ENCODE peak calls at places on chromosomes 11 and 22, in eight cellular contexts. One of them, this sample, is unnamed.

GRCh38 chr11:116636341-116636968 is 136.3 kb downstream of the BUD13 start:
- DNase-seq in activated T-cell treated with anti-CD3 and anti-CD28 coated beads, Interleukin-2, amount 50 U/mL, for 24 hours: no peak
- DNase-seq in NCI-H774: no peak
- DNase-seq in SHP77: no peak
- DNase-seq in activated CD4-positive, alpha-beta T cell treated with anti-CD3 and anti-CD28 coated beads, Interleukin-2, amount 50 U/mL, for 1 hour: no peak
- DNase-seq in renal cortical epithelial cell: no peak
- DNase-seq in stimulated activated CD4-positive, alpha-beta T cell treated with anti-CD3 and anti-CD28 coated beads, TNF-alpha, amount 100 ng/mL, for 4 hours: no peak
- DNase-seq in kidney epithelial cell: no peak
- DNase-seq in this sample: no peak

GRCh38 chr11:70742553-70743291 is 344.4 kb downstream of the CTTN start:
- DNase-seq in activated T-cell treated with anti-CD3 and anti-CD28 coated beads, Interleukin-2, amount 50 U/mL, for 24 hours: no peak
- DNase-seq in stimulated activated CD4-positive, alpha-beta T cell treated with anti-CD3 and anti-CD28 coated beads, TNF-alpha, amount 100 ng/mL, for 4 hours: no peak
- DNase-seq in renal cortical epithelial cell: no peak
- DNase-seq in SHP77: no peak
- DNase-seq in kidney epithelial cell: no peak
- DNase-seq in activated CD4-positive, alpha-beta T cell treated with anti-CD3 and anti-CD28 coated beads, Interleukin-2, amount 50 U/mL, for 1 hour: no peak
- DNase-seq in NCI-H774: no peak
- DNase-seq in this sample: no peak

GRCh38 chr11:120233207-120233803 is 6.6 kb upstream of the POU2F3 start:
- DNase-seq in SHP77: no peak
- DNase-seq in stimulated activated CD4-positive, alpha-beta T cell treated with anti-CD3 and anti-CD28 coated beads, TNF-alpha, amount 100 ng/mL, for 4 hours: no peak
- DNase-seq in kidney epithelial cell: no peak
- DNase-seq in activated T-cell treated with anti-CD3 and anti-CD28 coated beads, Interleukin-2, amount 50 U/mL, for 24 hours: no peak
- DNase-seq in NCI-H774: no peak
- DNase-seq in activated CD4-positive, alpha-beta T cell treated with anti-CD3 and anti-CD28 coated beads, Interleukin-2, amount 50 U/mL, for 1 hour: no peak
- DNase-seq in renal cortical epithelial cell: no peak
- DNase-seq in this sample: no peak

GRCh38 chr11:9214765-9215164 is 50.4 kb downstream of the DENND5A start:
- DNase-seq in activated T-cell treated with anti-CD3 and anti-CD28 coated beads, Interleukin-2, amount 50 U/mL, for 24 hours: no peak
- DNase-seq in activated CD4-positive, alpha-beta T cell treated with anti-CD3 and anti-CD28 coated beads, Interleukin-2, amount 50 U/mL, for 1 hour: no peak
- DNase-seq in kidney epithelial cell: no peak
- DNase-seq in renal cortical epithelial cell: peak; percentile 38
- DNase-seq in SHP77: no peak
- DNase-seq in stimulated activated CD4-positive, alpha-beta T cell treated with anti-CD3 and anti-CD28 coated beads, TNF-alpha, amount 100 ng/mL, for 4 hours: no peak
- DNase-seq in NCI-H774: no peak
- DNase-seq in this sample: no peak

GRCh38 chr11:17735823-17736772 is 1.5 kb downstream of the KCNC1 start:
- DNase-seq in SHP77: no peak
- DNase-seq in kidney epithelial cell: no peak
- DNase-seq in renal cortical epithelial cell: no peak
- DNase-seq in activated T-cell treated with anti-CD3 and anti-CD28 coated beads, Interleukin-2, amount 50 U/mL, for 24 hours: no peak
- DNase-seq in activated CD4-positive, alpha-beta T cell treated with anti-CD3 and anti-CD28 coated beads, Interleukin-2, amount 50 U/mL, for 1 hour: no peak
- DNase-seq in stimulated activated CD4-positive, alpha-beta T cell treated with anti-CD3 and anti-CD28 coated beads, TNF-alpha, amount 100 ng/mL, for 4 hours: no peak
- DNase-seq in NCI-H774: no peak
- DNase-seq in this sample: no peak

GRCh38 chr11:85694385-85694980 is 8.5 kb upstream of the CCDC89 start:
- DNase-seq in kidney epithelial cell: no peak
- DNase-seq in stimulated activated CD4-positive, alpha-beta T cell treated with anti-CD3 and anti-CD28 coated beads, TNF-alpha, amount 100 ng/mL, for 4 hours: no peak
- DNase-seq in activated T-cell treated with anti-CD3 and anti-CD28 coated beads, Interleukin-2, amount 50 U/mL, for 24 hours: no peak
- DNase-seq in NCI-H774: peak; percentile 32
- DNase-seq in renal cortical epithelial cell: peak; percentile 68
- DNase-seq in SHP77: peak; percentile 22
- DNase-seq in activated CD4-positive, alpha-beta T cell treated with anti-CD3 and anti-CD28 coated beads, Interleukin-2, amount 50 U/mL, for 1 hour: no peak
- DNase-seq in this sample: peak; percentile 45

GRCh38 chr11:120917536-120918239 is 106.2 kb upstream of the TBCEL start:
- DNase-seq in SHP77: no peak
- DNase-seq in activated CD4-positive, alpha-beta T cell treated with anti-CD3 and anti-CD28 coated beads, Interleukin-2, amount 50 U/mL, for 1 hour: no peak
- DNase-seq in NCI-H774: no peak
- DNase-seq in activated T-cell treated with anti-CD3 and anti-CD28 coated beads, Interleukin-2, amount 50 U/mL, for 24 hours: no peak
- DNase-seq in kidney epithelial cell: no peak
- DNase-seq in renal cortical epithelial cell: no peak
- DNase-seq in stimulated activated CD4-positive, alpha-beta T cell treated with anti-CD3 and anti-CD28 coated beads, TNF-alpha, amount 100 ng/mL, for 4 hours: no peak
- DNase-seq in this sample: no peak

GRCh38 chr11:78699606-78700005 is 124.9 kb upstream of the NARS2 start:
- DNase-seq in kidney epithelial cell: no peak
- DNase-seq in activated T-cell treated with anti-CD3 and anti-CD28 coated beads, Interleukin-2, amount 50 U/mL, for 24 hours: no peak
- DNase-seq in NCI-H774: no peak
- DNase-seq in SHP77: no peak
- DNase-seq in activated CD4-positive, alpha-beta T cell treated with anti-CD3 and anti-CD28 coated beads, Interleukin-2, amount 50 U/mL, for 1 hour: no peak
- DNase-seq in renal cortical epithelial cell: no peak
- DNase-seq in stimulated activated CD4-positive, alpha-beta T cell treated with anti-CD3 and anti-CD28 coated beads, TNF-alpha, amount 100 ng/mL, for 4 hours: no peak
- DNase-seq in this sample: no peak

GRCh38 chr22:28710889-28711285 is 30.7 kb downstream of the CHEK2 start:
- DNase-seq in activated CD4-positive, alpha-beta T cell treated with anti-CD3 and anti-CD28 coated beads, Interleukin-2, amount 50 U/mL, for 1 hour: no peak
- DNase-seq in activated T-cell treated with anti-CD3 and anti-CD28 coated beads, Interleukin-2, amount 50 U/mL, for 24 hours: no peak
- DNase-seq in NCI-H774: no peak
- DNase-seq in stimulated activated CD4-positive, alpha-beta T cell treated with anti-CD3 and anti-CD28 coated beads, TNF-alpha, amount 100 ng/mL, for 4 hours: no peak
- DNase-seq in renal cortical epithelial cell: no peak
- DNase-seq in kidney epithelial cell: no peak
- DNase-seq in SHP77: no peak
- DNase-seq in this sample: peak; percentile 24

GRCh38 chr11:100247701-100248100 is 439.4 kb upstream of the ARHGAP42 start:
- DNase-seq in activated CD4-positive, alpha-beta T cell treated with anti-CD3 and anti-CD28 coated beads, Interleukin-2, amount 50 U/mL, for 1 hour: no peak
- DNase-seq in activated T-cell treated with anti-CD3 and anti-CD28 coated beads, Interleukin-2, amount 50 U/mL, for 24 hours: no peak
- DNase-seq in stimulated activated CD4-positive, alpha-beta T cell treated with anti-CD3 and anti-CD28 coated beads, TNF-alpha, amount 100 ng/mL, for 4 hours: no peak
- DNase-seq in NCI-H774: no peak
- DNase-seq in renal cortical epithelial cell: no peak
- DNase-seq in SHP77: no peak
- DNase-seq in kidney epithelial cell: no peak
- DNase-seq in this sample: no peak

GRCh38 chr11:14075118-14075601 is 112.6 kb downstream of the SPON1 start:
- DNase-seq in renal cortical epithelial cell: peak; percentile 79
- DNase-seq in activated CD4-positive, alpha-beta T cell treated with anti-CD3 and anti-CD28 coated beads, Interleukin-2, amount 50 U/mL, for 1 hour: peak; percentile 50
- DNase-seq in activated T-cell treated with anti-CD3 and anti-CD28 coated beads, Interleukin-2, amount 50 U/mL, for 24 hours: peak; percentile 65
- DNase-seq in stimulated activated CD4-positive, alpha-beta T cell treated with anti-CD3 and anti-CD28 coated beads, TNF-alpha, amount 100 ng/mL, for 4 hours: peak; percentile 41
- DNase-seq in SHP77: no peak
- DNase-seq in kidney epithelial cell: peak; percentile 44
- DNase-seq in NCI-H774: no peak
- DNase-seq in this sample: no peak

GRCh38 chr11:126268361-126268707 is 361 bp downstream of the SRPRA start:
- DNase-seq in activated T-cell treated with anti-CD3 and anti-CD28 coated beads, Interleukin-2, amount 50 U/mL, for 24 hours: peak; percentile 47
- DNase-seq in SHP77: peak; percentile 38
- DNase-seq in kidney epithelial cell: no peak
- DNase-seq in stimulated activated CD4-positive, alpha-beta T cell treated with anti-CD3 and anti-CD28 coated beads, TNF-alpha, amount 100 ng/mL, for 4 hours: no peak
- DNase-seq in renal cortical epithelial cell: no peak
- DNase-seq in activated CD4-positive, alpha-beta T cell treated with anti-CD3 and anti-CD28 coated beads, Interleukin-2, amount 50 U/mL, for 1 hour: no peak
- DNase-seq in NCI-H774: no peak
- DNase-seq in this sample: no peak

GRCh38 chr11:96311120-96311568 is 31.9 kb downstream of the MAML2 start:
- DNase-seq in activated T-cell treated with anti-CD3 and anti-CD28 coated beads, Interleukin-2, amount 50 U/mL, for 24 hours: no peak
- DNase-seq in stimulated activated CD4-positive, alpha-beta T cell treated with anti-CD3 and anti-CD28 coated beads, TNF-alpha, amount 100 ng/mL, for 4 hours: no peak
- DNase-seq in activated CD4-positive, alpha-beta T cell treated with anti-CD3 and anti-CD28 coated beads, Interleukin-2, amount 50 U/mL, for 1 hour: no peak
- DNase-seq in NCI-H774: peak; percentile 4
- DNase-seq in kidney epithelial cell: no peak
- DNase-seq in renal cortical epithelial cell: peak; percentile 76
- DNase-seq in SHP77: no peak
- DNase-seq in this sample: peak; percentile 73

This sample was measured in brain microvascular endothelial cell.